ENCODE peak calls at places on chromosome 14, in ten cellular contexts. C is stimulated activated CD8-positive, alpha-beta memory T cell treated with anti-CD3 and anti-CD28 coated beads, Interleukin-7, amount 100 ng/mL, for 1 hour; J is IMR-90; K is upper lobe of left lung; M is Kasumi-1; U is GM12892; X is ELR; L is iris pigment epithelial cell; I is stimulated activated CD4-positive, alpha-beta T cell treated with anti-CD3 and anti-CD28 coated beads, Interleukin-4, amount 100 ng/mL, for 48 hours; F is ovary. V is an unnamed sample.

GRCh38 chr14:103031566-103031911 is 25.8 kb downstream of the CDC42BPB start:
- DNase-seq in C (no peak), J (no peak), K (no peak), M (no peak), U (no peak), X (no peak), L (no peak), I (no peak), F (no peak), V (no peak)

GRCh38 chr14:29926228-29926627 is 1.4 kb downstream of the PRKD1 start:
- DNase-seq in C (no peak), J (no peak), K (no peak), M (no peak), U (no peak), X (peak; percentile 13), L (no peak), I (no peak), F (no peak), V (no peak)

GRCh38 chr14:53510281-53510912 is 357.3 kb upstream of the DDHD1 start:
- DNase-seq in C (no peak), J (no peak), K (no peak), M (no peak), U (no peak), X (no peak), L (no peak), I (no peak), F (no peak), V (no peak)

GRCh38 chr14:99511421-99512109 is 30.4 kb downstream of the CCNK start:
- DNase-seq in C (no peak), J (peak; percentile 67), K (peak; percentile 18), M (no peak), U (no peak), X (no peak), L (no peak), I (no peak), F (peak; percentile 48), V (no peak)

GRCh38 chr14:95075789-95076188 is 81.5 kb downstream of the DICER1 start:
- DNase-seq in C (no peak), J (no peak), K (no peak), M (no peak), U (no peak), X (no peak), L (no peak), I (no peak), F (no peak), V (no peak)

GRCh38 chr14:60655114-60655897 is 6.0 kb upstream of the SIX1 start:
- DNase-seq in C (no peak), J (no peak), K (no peak), M (no peak), U (no peak), X (no peak), L (no peak), I (no peak), F (no peak), V (no peak)

GRCh38 chr14:87944987-87945604 is 47.9 kb downstream of the GALC start:
- DNase-seq in C (no peak), J (peak; percentile 68), K (no peak), M (peak; percentile 58), U (no peak), X (peak; percentile 60), L (peak; percentile 60), I (no peak), F (no peak), V (no peak)

GRCh38 chr14:104390221-104390931 is 189.2 kb upstream of the C14orf180 start:
- DNase-seq in C (no peak), J (no peak), K (no peak), M (no peak), U (no peak), X (no peak), L (no peak), I (no peak), F (peak; percentile 5), V (no peak)

GRCh38 chr14:23347406-23348296 is 5.0 kb downstream of the SLC22A17 start:
- DNase-seq in C (no peak), J (no peak), K (no peak), M (no peak), U (no peak), X (no peak), L (no peak), I (no peak), F (no peak), V (no peak)

GRCh38 chr14:20415723-20416622 is 2.7 kb upstream of the TEP1 start:
- DNase-seq in C (no peak), J (peak; percentile 61), K (no peak), M (peak; percentile 95), U (no peak), X (peak; percentile 67), L (peak; percentile 54), I (peak; percentile 26), F (no peak), V (no peak)